ENCODE peak calls at places on chromosome 15, in eight cellular contexts. N is IMR-90, T is aorta, S is psoas muscle, I is right cardiac atrium, V is mammary epithelial cell, K is left lung, U is endothelial cell of umbilical vein. C is an unnamed sample. For H3K4me1, the result is how much of the 10 kb centered on the place peaks cover.

GRCh38 chr15:73870700-73871408 is 2.5 kb upstream of the TBC1D21 start:
- DNase-seq in N (peak), T (no peak), S (peak), I (peak), V (no peak), K (no peak), U (peak), C (peak)

GRCh38 chr15:92898988-92899909 is 875 bp upstream of the CHD2 start:
- DNase-seq in N (peak), T (no peak), S (no peak), I (no peak), V (no peak), K (no peak), U (no peak), C (no peak)

GRCh38 chr15:77503240-77503639 is 82.6 kb downstream of the HMG20A start:
- DNase-seq in N (no peak), T (no peak), S (no peak), I (no peak), V (peak), K (no peak), U (no peak), C (no peak)

GRCh38 chr15:55322452-55322851 is 3.4 kb downstream of the PIGB start:
- DNase-seq in N (no peak), T (no peak), S (no peak), I (no peak), V (no peak), K (no peak), U (no peak), C (no peak)

GRCh38 chr15:59313703-59314332 is 58.9 kb downstream of the MYO1E start:
- DNase-seq in N (peak), T (peak), S (peak), I (peak), V (peak), K (peak), U (no peak), C (peak)

GRCh38 chr15:80416702-80417101 is 12.5 kb downstream of the ARNT2 start:
- DNase-seq in N (no peak), T (no peak), S (no peak), I (no peak), V (no peak), K (no peak), U (no peak), C (no peak)

GRCh38 chr15:34241376-34242350 is 16.8 kb downstream of the EMC4 start:
- DNase-seq in N (peak), T (no peak), S (no peak), I (no peak), V (peak), K (no peak), U (peak), C (no peak)

GRCh38 chr15:92681141-92681622 is 25.6 kb upstream of the FAM174B start:
- DNase-seq in N (peak), T (no peak), S (no peak), I (no peak), V (no peak), K (no peak), U (peak), C (no peak)

GRCh38 chr15:68223171-68223570 is 6.4 kb downstream of the CLN6 start:
- DNase-seq in N (no peak), T (peak), S (no peak), I (no peak), V (no peak), K (no peak), U (no peak), C (no peak)

GRCh38 chr15:60093273-60094067 is 89.4 kb downstream of the FOXB1 start:
- DNase-seq in N (no peak), T (no peak), S (no peak), I (no peak), V (no peak), K (no peak), U (no peak), C (no peak)

GRCh38 chr15:100461049-100461448 is 67.7 kb downstream of the CERS3 start:
- DNase-seq in N (no peak), T (no peak), S (no peak), I (no peak), V (no peak), K (no peak), U (no peak), C (no peak)

GRCh38 chr15:48538941-48539340 is 106.6 kb downstream of the FBN1 start:
- DNase-seq in N (no peak), T (no peak), S (no peak), I (no peak), V (no peak), K (no peak), U (no peak), C (no peak)

GRCh38 chr15:73972984-73973682 is 19.0 kb downstream of the STOML1 start:
- DNase-seq in N (peak), T (peak), S (peak), I (peak), V (peak), K (peak), U (peak), C (peak)

GRCh38 chr15:43483306-43484128 is 9.4 kb downstream of the TP53BP1 start:
- DNase-seq in N (no peak), T (no peak), S (no peak), I (no peak), V (no peak), K (no peak), U (peak), C (no peak)

GRCh38 chr15:40354408-40355171 is 3.4 kb upstream of the DISP2 start:
- DNase-seq in N (peak), T (no peak), S (no peak), I (peak), V (no peak), K (no peak), U (peak), C (no peak)

GRCh38 chr15:31275331-31276262 is 51.0 kb upstream of the KLF13 start:
- DNase-seq in N (no peak), T (peak), S (no peak), I (no peak), V (no peak), K (no peak), U (no peak), C (peak)

GRCh38 chr15:29446480-29446879 is 176.9 kb upstream of the NSMCE3 start:
- DNase-seq in N (no peak), T (no peak), S (no peak), I (no peak), V (no peak), K (no peak), U (no peak), C (peak)

GRCh38 chr15:45795487-45796069 is 160.7 kb downstream of the SQOR start:
- DNase-seq in N (peak), T (no peak), S (no peak), I (no peak), V (peak), K (no peak), U (peak), C (peak)

GRCh38 chr15:59587085-59587826 is 24.3 kb upstream of the GCNT3 start:
- DNase-seq in N (no peak), T (no peak), S (no peak), I (no peak), V (peak), K (no peak), U (no peak), C (no peak)

GRCh38 chr15:59131955-59132562 is 27.1 kb downstream of the CCNB2 start:
- DNase-seq in N (no peak), T (no peak), S (no peak), I (no peak), V (no peak), K (no peak), U (no peak), C (no peak)

GRCh38 chr15:41928637-41929620 is 35.1 kb upstream of the SPTBN5 start:
- DNase-seq in N (no peak), T (peak), S (peak), I (peak), V (no peak), K (no peak), U (no peak), C (no peak)

GRCh38 chr15:80582816-80583423 is 112.2 kb upstream of the ABHD17C start:
- DNase-seq in N (no peak), T (no peak), S (no peak), I (no peak), V (no peak), K (no peak), U (no peak), C (no peak)

GRCh38 chr15:94840794-94841587 is 609.6 kb downstream of the MCTP2 start:
- DNase-seq in N (peak), T (peak), S (no peak), I (no peak), V (peak), K (no peak), U (peak), C (no peak)

GRCh38 chr15:50519740-50520425 is 26.6 kb downstream of the USP50 start:
- DNase-seq in N (peak), T (no peak), S (no peak), I (no peak), V (no peak), K (no peak), U (no peak), C (no peak)

GRCh38 chr15:70046716-70047369 is 50.9 kb downstream of the TLE3 start:
- DNase-seq in N (no peak), T (no peak), S (no peak), I (peak), V (no peak), K (peak), U (no peak), C (no peak)

GRCh38 chr15:77817434-77817833 is 184.7 kb upstream of the LINGO1 start:
- DNase-seq in N (no peak), T (no peak), S (no peak), I (no peak), V (no peak), K (no peak), U (no peak), C (no peak)

GRCh38 chr15:86079491-86080266 is at the start of gene AGBL1:
- DNase-seq in N (no peak), T (no peak), S (peak), I (no peak), V (no peak), K (peak), U (no peak), C (no peak)

GRCh38 chr15:34644061-34644460 is 60.6 kb upstream of the GOLGA8B start:
- DNase-seq in N (peak), T (no peak), S (no peak), I (no peak), V (peak), K (no peak), U (no peak), C (no peak)

GRCh38 chr15:40310001-40310959 is 2.5 kb upstream of the PLCB2 start:
- DNase-seq in N (peak), T (peak), S (peak), I (peak), V (no peak), K (peak), U (peak), C (peak)

GRCh38 chr15:78977591-78978347 is 32.9 kb upstream of the CTSH start:
- DNase-seq in N (no peak), T (no peak), S (no peak), I (no peak), V (no peak), K (no peak), U (no peak), C (no peak)

GRCh38 chr15:41558400-41559238 is at the start of gene TYRO3:
- DNase-seq in N (no peak), T (peak), S (peak), I (peak), V (peak), K (peak), U (peak), C (peak)

GRCh38 chr15:51121118-51121517 is 26.4 kb upstream of the TNFAIP8L3 start:
- DNase-seq in N (peak), T (peak), S (no peak), I (no peak), V (peak), K (peak), U (peak), C (peak)

GRCh38 chr15:60392601-60392985 is 5.2 kb downstream of the ANXA2 start:
- DNase-seq in N (peak), T (no peak), S (no peak), I (no peak), V (peak), K (no peak), U (peak), C (no peak)

GRCh38 chr15:40567111-40567510 is 2.0 kb upstream of the RPUSD2 start:
- DNase-seq in N (no peak), T (no peak), S (no peak), I (no peak), V (peak), K (no peak), U (peak), C (no peak)

GRCh38 chr15:57436961-57437360 is 60.7 kb downstream of the CGNL1 start:
- DNase-seq in N (no peak), T (no peak), S (no peak), I (peak), V (no peak), K (no peak), U (no peak), C (peak)
- H3K27ac ChIP-seq in N (no peak), T (no peak), S (no peak), I (no peak), V (no peak), K (no peak), U (no peak), C (no peak)

DNA sequence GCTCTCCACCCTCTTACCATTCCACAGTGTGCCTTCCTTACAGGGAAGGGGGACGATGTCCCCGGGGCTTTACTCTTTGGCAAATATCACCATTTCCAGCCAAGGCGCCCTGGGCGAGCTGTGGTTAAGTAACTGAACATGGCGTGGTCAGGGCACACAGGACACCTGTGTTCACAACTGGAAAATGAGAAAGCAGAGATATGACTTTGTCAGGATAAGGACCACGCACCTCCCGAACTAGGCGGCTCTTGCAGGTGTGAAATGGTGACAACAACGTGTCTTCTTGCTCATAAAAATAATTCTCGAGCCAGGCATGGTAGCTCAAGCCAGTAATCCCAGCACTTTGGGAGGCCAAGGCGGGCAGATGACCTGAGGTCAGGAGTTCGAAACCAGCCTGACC is 154.8 kb downstream of the LRRC28 start:
- DNase-seq in N (no peak), T (no peak), S (no peak), I (peak), V (no peak), K (no peak), U (no peak), C (no peak)
- H3K4me1 ChIP-seq in N (under half), T (under half), S (under half), I (under half), V (under half), K (under half), U (under half), C (under half)

GRCh38 chr15:90217671-90218394 is 15.9 kb downstream of the CIB1 start:
- DNase-seq in N (no peak), T (peak), S (no peak), I (no peak), V (peak), K (no peak), U (no peak), C (no peak)

GRCh38 chr15:90223441-90224165 is 10.1 kb downstream of the CIB1 start:
- DNase-seq in N (no peak), T (peak), S (no peak), I (no peak), V (no peak), K (no peak), U (no peak), C (no peak)

GRCh38 chr15:90222538-90222937 is 11.2 kb downstream of the CIB1 start:
- DNase-seq in N (no peak), T (peak), S (no peak), I (no peak), V (no peak), K (no peak), U (no peak), C (no peak)

GRCh38 chr15:90221251-90221900 is 12.4 kb downstream of the CIB1 start:
- DNase-seq in N (peak), T (peak), S (peak), I (peak), V (no peak), K (peak), U (peak), C (peak)

GRCh38 chr15:90219421-90220141 is 14.2 kb downstream of the CIB1 start:
- DNase-seq in N (no peak), T (no peak), S (peak), I (peak), V (no peak), K (no peak), U (peak), C (no peak)
- H3K27ac ChIP-seq in N (no peak), T (no peak), S (no peak), I (no peak), V (no peak), K (no peak), U (no peak), C (no peak)

GRCh38 chr15:63502137-63502801 is 2.1 kb upstream of the USP3 start:
- DNase-seq in N (peak), T (no peak), S (peak), I (no peak), V (no peak), K (no peak), U (peak), C (no peak)
- H3K4me1 ChIP-seq in N (under half), T (under half), S (under half), I (under half), V (under half), K (under half), U (under half), C (under half)

GRCh38 chr15:57506422-57506821 is 85.3 kb upstream of the MYZAP start:
- DNase-seq in N (no peak), T (no peak), S (no peak), I (no peak), V (no peak), K (no peak), U (no peak), C (no peak)
- H3K27ac ChIP-seq in N (no peak), T (no peak), S (no peak), I (peak), V (no peak), K (peak), U (peak), C (no peak)